ENCODE peak calls at places on chromosomes 7 and 10, in ten cellular contexts. J is hepatocyte, F is Calu3, K is AG10803, T is neural crest cell, B is glutamatergic neuron, I is kidney epithelial cell, E is cardiac muscle cell, U is left lung, S is AG04450. A is an unnamed sample.

GRCh38 chr7:75884401-75884800 is 5.6 kb downstream of the RHBDD2 start:
- DNase-seq in B (no peak), K (no peak), I (no peak), U (no peak), T (no peak), S (no peak), E (no peak), J (peak; percentile 40), F (no peak), A (no peak)

GRCh38 chr7:116229359-116229758 is 19.0 kb downstream of the TES start:
- DNase-seq in T (no peak), E (no peak), K (no peak), J (no peak), S (no peak), I (no peak), U (no peak), F (no peak), B (no peak), A (no peak)

GRCh38 chr10:22534849-22535604 is 179.4 kb downstream of the PIP4K2A start:
- DNase-seq in B (no peak), S (no peak), E (no peak), I (no peak), T (no peak), J (no peak), F (no peak), U (no peak), K (no peak), A (no peak)

GRCh38 chr10:102769375-102770107 is 25.8 kb downstream of the WBP1L start:
- DNase-seq in B (no peak), E (no peak), J (peak; percentile 66), K (no peak), T (no peak), S (no peak), F (no peak), U (no peak), I (no peak), A (no peak)

GRCh38 chr10:66625709-66626590 is 299.9 kb upstream of the LRRTM3 start:
- DNase-seq in T (no peak), U (no peak), F (no peak), B (no peak), I (no peak), J (no peak), K (no peak), E (no peak), S (no peak), A (no peak)

GRCh38 chr10:63166742-63167258 is 33.7 kb downstream of the NRBF2 start:
- DNase-seq in E (peak; percentile 78), U (no peak), J (peak; percentile 81), I (peak; percentile 48), B (no peak), F (peak; percentile 60), T (peak; percentile 20), S (peak; percentile 65), K (peak; percentile 77), A (no peak)

GRCh38 chr7:142383826-142384507 is 126.1 kb upstream of the PRSS58 start:
- DNase-seq in F (no peak), K (no peak), S (no peak), E (no peak), B (no peak), T (no peak), I (peak; percentile 51), U (no peak), J (no peak), A (no peak)

GRCh38 chr10:61399386-61399785 is 53.8 kb downstream of the TMEM26 start:
- DNase-seq in F (no peak), K (peak; percentile 25), I (no peak), S (no peak), U (no peak), E (no peak), B (no peak), J (no peak), T (no peak), A (no peak)

GRCh38 chr7:106770191-106770590 is 94.9 kb upstream of the PIK3CG start:
- DNase-seq in U (no peak), F (no peak), T (no peak), E (no peak), S (peak; percentile 81), J (no peak), B (no peak), K (peak; percentile 84), I (peak; percentile 68), A (no peak)

GRCh38 chr7:3092468-3092867 is 48.8 kb upstream of the CARD11 start:
- DNase-seq in J (no peak), K (no peak), F (no peak), E (no peak), B (no peak), I (no peak), T (no peak), U (peak; percentile 35), S (no peak), A (peak; percentile 73)

GRCh38 chr7:148676291-148676690 is 22.4 kb upstream of the CUL1 start:
- DNase-seq in F (no peak), B (no peak), K (no peak), E (no peak), S (no peak), T (no peak), J (no peak), U (no peak), I (no peak), A (no peak)

GRCh38 chr7:16590424-16590823 is 55.1 kb downstream of the ANKMY2 start:
- DNase-seq in F (peak; percentile 50), U (no peak), B (no peak), I (no peak), S (no peak), K (no peak), J (peak; percentile 67), T (no peak), E (peak; percentile 30), A (no peak)

DNA sequence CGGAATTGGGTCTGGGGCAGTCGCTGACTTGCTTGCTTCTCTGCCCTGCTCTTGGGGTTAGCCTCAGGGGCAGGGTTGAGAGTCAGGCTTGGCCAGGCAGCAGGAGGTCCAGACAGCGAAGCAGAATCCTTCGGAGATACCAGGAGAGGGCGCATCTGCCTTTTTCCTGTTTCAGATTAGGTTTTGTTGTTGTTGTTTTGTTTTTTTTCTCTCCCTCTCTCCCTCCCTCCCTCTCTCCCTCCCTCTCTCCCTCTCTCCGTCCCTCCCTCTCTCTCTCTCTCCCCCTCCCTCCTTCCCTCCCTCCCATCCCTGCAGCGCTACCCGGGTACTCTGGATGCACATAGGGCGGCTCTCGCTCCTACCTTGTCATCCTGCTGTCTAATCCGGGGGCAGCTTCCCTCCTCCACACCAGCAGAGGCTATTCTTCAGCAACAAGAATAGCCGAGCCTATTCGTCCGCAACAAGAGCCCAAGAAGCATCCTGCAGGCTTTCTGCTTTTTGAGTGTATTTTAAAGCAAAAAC is 758 bp upstream of the OPTN start:
- DNase-seq in T (peak; percentile 51), I (no peak), S (no peak), B (peak; percentile 67), U (peak; percentile 48), F (peak; percentile 31), J (peak; percentile 84), K (peak; percentile 74), E (no peak), A (peak; percentile 71)
- TF ChIP-seq CTCF in T (no peak), I (peak; percentile 59), S (peak; percentile 67), B (no peak), U (no peak), F (no peak), J (peak; percentile 51), K (peak; percentile 77), E (peak; percentile 46), A (peak; percentile 58)

GRCh38 chr10:133034762-133035161 is 53.0 kb upstream of the ADGRA1 start:
- DNase-seq in K (no peak), E (no peak), S (no peak), J (no peak), F (no peak), I (no peak), B (no peak), T (no peak), U (no peak), A (no peak)

GRCh38 chr10:133032976-133033741 is 54.6 kb upstream of the ADGRA1 start:
- DNase-seq in J (no peak), B (no peak), F (no peak), S (no peak), E (no peak), K (no peak), U (no peak), I (no peak), T (no peak), A (no peak)

GRCh38 chr10:133032231-133032630 is 55.5 kb upstream of the ADGRA1 start:
- DNase-seq in J (no peak), B (no peak), T (no peak), U (no peak), F (no peak), I (no peak), E (no peak), S (no peak), K (no peak), A (no peak)

GRCh38 chr10:133034092-133034491 is 53.6 kb upstream of the ADGRA1 start:
- DNase-seq in F (no peak), T (no peak), K (no peak), S (no peak), J (no peak), U (no peak), I (no peak), B (no peak), E (no peak), A (no peak)

GRCh38 chr10:133033742-133034048 is 54.0 kb upstream of the ADGRA1 start:
- DNase-seq in J (no peak), F (no peak), I (no peak), K (no peak), S (no peak), E (no peak), U (no peak), T (no peak), B (no peak), A (no peak)
- TF ChIP-seq CTCF in J (no peak), F (no peak), I (no peak), K (no peak), S (no peak), E (no peak), U (no peak), T (no peak), B (no peak), A (no peak)

GRCh38 chr10:125727436-125727835 is 7.9 kb downstream of the EDRF1 start:
- DNase-seq in I (no peak), E (no peak), T (no peak), K (no peak), S (no peak), F (no peak), J (no peak), B (no peak), U (no peak), A (no peak)
- TF ChIP-seq CTCF in I (no peak), E (no peak), T (no peak), K (no peak), S (no peak), F (no peak), J (no peak), B (no peak), U (no peak), A (no peak)

DNA sequence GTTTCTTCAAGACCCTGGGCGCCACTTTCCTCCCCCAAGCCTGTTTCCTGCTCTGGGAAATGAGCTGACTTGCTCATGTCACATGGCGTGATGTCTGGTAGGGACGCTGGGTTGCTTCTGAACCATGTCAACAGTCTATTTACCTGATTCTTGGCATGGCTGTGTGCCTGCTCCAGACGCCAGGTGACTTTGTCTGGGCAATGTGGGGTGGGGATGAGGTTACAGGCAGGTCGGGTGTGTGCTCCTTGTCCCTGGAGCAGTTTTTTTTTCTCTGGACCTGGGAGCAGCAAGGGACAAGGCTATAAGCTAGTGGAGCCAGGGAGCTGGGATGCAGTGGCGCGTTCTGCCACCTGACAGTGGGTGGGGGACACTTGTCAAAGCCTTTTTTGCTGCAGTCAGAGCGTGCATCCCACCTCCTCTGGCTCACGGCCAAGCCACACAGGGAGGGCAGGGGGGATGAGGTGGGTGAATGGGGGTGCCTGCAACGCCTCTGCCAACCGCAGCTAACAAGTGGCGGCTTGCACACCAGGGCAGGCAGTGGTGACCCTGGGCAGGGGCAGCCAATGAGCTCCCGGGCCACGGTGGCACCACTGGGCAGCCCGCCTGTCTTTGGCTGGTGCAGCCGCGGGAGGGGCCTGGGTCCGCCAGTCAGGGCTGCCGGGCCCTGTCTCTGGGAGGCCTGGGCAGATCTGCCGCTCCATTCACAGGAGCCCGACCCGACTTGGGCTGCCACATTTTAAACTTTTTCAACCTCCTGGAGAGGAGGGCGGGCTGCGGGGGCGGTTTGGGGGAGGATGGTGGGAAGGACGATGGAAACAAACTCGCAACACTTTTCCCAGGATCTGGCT is 22.9 kb downstream of the DNAJB12 start:
- DNase-seq in B (no peak), J (peak; percentile 88), U (peak; percentile 92), S (no peak), K (peak; percentile 45), E (peak; percentile 89), F (peak; percentile 100), I (peak; percentile 88), T (peak; percentile 77), A (peak; percentile 85)
- TF ChIP-seq CTCF in B (no peak), J (no peak), U (peak; percentile 64), S (no peak), K (no peak), E (no peak), F (peak; percentile 66), I (peak; percentile 40), T (peak; percentile 52), A (no peak)

A was measured in GM13977.